ENCODE peak calls at places on chromosomes 2 and 18, in four cellular contexts. B, A, Q and K are unnamed samples.

GRCh38 chr18:31101148-31102019 is 837 bp downstream of the DSC2 start:
- DNase-seq in B (no peak), A (no peak), Q (no peak), K (no peak)

GRCh38 chr2:9263388-9263787 is 56.8 kb downstream of the ASAP2 start:
- DNase-seq in B (no peak), A (no peak), Q (no peak), K (no peak)

GRCh38 chr2:184654945-184655344 is 56.6 kb downstream of the ZNF804A start:
- DNase-seq in B (peak), A (peak), Q (no peak), K (no peak)

GRCh38 chr2:18117592-18117991 is 239.1 kb downstream of the KCNS3 start:
- DNase-seq in B (peak), A (peak), Q (peak), K (peak)

GRCh38 chr2:71990826-71991225 is 156.8 kb downstream of the CYP26B1 start:
- DNase-seq in B (no peak), A (no peak), Q (no peak), K (no peak)

GRCh38 chr2:85551698-85552678 is 9.3 kb downstream of the GGCX start:
- DNase-seq in B (peak), A (peak), Q (peak), K (peak)

GRCh38 chr2:148526509-148527346 is 117.8 kb upstream of the EPC2 start:
- DNase-seq in B (no peak), A (no peak), Q (no peak), K (no peak)

GRCh38 chr2:111678651-111679050 is 205.3 kb downstream of the ANAPC1 start:
- DNase-seq in B (peak), A (peak), Q (no peak), K (no peak)

GRCh38 chr2:53987336-53987921 is 16.6 kb upstream of the PSME4 start:
- DNase-seq in B (peak), A (peak), Q (no peak), K (no peak)